ENCODE peak calls at places on chromosomes 12 and 14, in five cellular contexts. J is stimulated activated CD4-positive, alpha-beta T cell treated with anti-CD3 and anti-CD28 coated beads, Interleukin-2, amount 100 ng/mL, for 48 hours; R is transverse colon; K is T follicular helper cell; V is GM12865. U is an unnamed sample.

GRCh38 chr12:56286044-56286830 is 13.9 kb downstream of the CS start:
- DNase-seq in J (no peak), R (no peak), K (no peak), V (no peak), U (no peak)

GRCh38 chr12:5227722-5228274 is 184.1 kb downstream of the KCNA5 start:
- DNase-seq in J (no peak), R (peak), K (no peak), V (no peak), U (no peak)

GRCh38 chr14:101328412-101329149 is 232.7 kb upstream of the DIO3 start:
- DNase-seq in J (no peak), R (no peak), K (no peak), V (no peak), U (no peak)

GRCh38 chr12:52147367-52147972 is 44.3 kb downstream of the KRT80 start:
- DNase-seq in J (no peak), R (peak), K (no peak), V (no peak), U (peak)

GRCh38 chr14:70045715-70046535 is 142.8 kb downstream of the SLC8A3 start:
- DNase-seq in J (peak), R (peak), K (no peak), V (peak), U (peak)

GRCh38 chr14:52878946-52879345 is 71.9 kb downstream of the FERMT2 start:
- DNase-seq in J (no peak), R (no peak), K (no peak), V (no peak), U (no peak)

GRCh38 chr14:72664651-72665050 is 229.2 kb downstream of the DPF3 start:
- DNase-seq in J (no peak), R (no peak), K (no peak), V (no peak), U (no peak)

GRCh38 chr12:108530141-108530540 is 15.1 kb downstream of the FICD start:
- DNase-seq in J (no peak), R (no peak), K (no peak), V (no peak), U (no peak)

GRCh38 chr14:75247286-75247922 is 31.2 kb upstream of the FOS start:
- DNase-seq in J (peak), R (peak), K (peak), V (peak), U (no peak)

GRCh38 chr14:33081259-33081658 is 142.6 kb downstream of the NPAS3 start:
- DNase-seq in J (no peak), R (no peak), K (no peak), V (no peak), U (no peak)

GRCh38 chr12:92735131-92735721 is 32.4 kb downstream of the PLEKHG7 start:
- DNase-seq in J (no peak), R (no peak), K (no peak), V (no peak), U (no peak)

GRCh38 chr12:12922191-12922616 is 29.8 kb downstream of the GPRC5D start:
- DNase-seq in J (no peak), R (no peak), K (no peak), V (no peak), U (no peak)

GRCh38 chr12:46983959-46984833 is 95.2 kb upstream of the PCED1B start:
- DNase-seq in J (peak), R (peak), K (no peak), V (peak), U (no peak)

GRCh38 chr12:65010437-65010836 is 110.7 kb downstream of the WIF1 start:
- DNase-seq in J (no peak), R (no peak), K (no peak), V (no peak), U (no peak)

U was measured in Peyer's patch.